ENCODE peak calls at places on chromosome 6, in six cellular contexts. G is right cardiac atrium, H is kidney glomerular epithelial cell, F is OCI-M1, N is Caki2, W is left ventricle myocardium superior. M is an unnamed sample.

GRCh38 chr6:79536615-79536968 is 638 bp downstream of the LCA5 start:
- DNase-seq in H (peak), F (peak), N (no peak), G (peak), W (peak), M (no peak)

GRCh38 chr6:100892693-100893092 is 11.6 kb upstream of the ASCC3 start:
- DNase-seq in N (no peak), F (no peak), G (peak), W (no peak), H (no peak), M (no peak)

GRCh38 chr6:1586256-1586655 is 23.5 kb upstream of the FOXC1 start:
- DNase-seq in F (no peak), H (no peak), W (no peak), G (no peak), N (no peak), M (no peak)

GRCh38 chr6:144283781-144284473 is 1.2 kb upstream of the UTRN start:
- DNase-seq in W (no peak), H (peak), N (peak), F (peak), G (no peak), M (peak)

GRCh38 chr6:53244958-53245357 is 96.3 kb upstream of the GCM1 start:
- DNase-seq in F (no peak), H (no peak), W (no peak), G (no peak), N (no peak), M (peak)

GRCh38 chr6:104017410-104018381 is 842.0 kb downstream of the HACE1 start:
- DNase-seq in G (no peak), N (no peak), H (no peak), F (no peak), W (no peak), M (no peak)

GRCh38 chr6:25292384-25292783 is 13.2 kb downstream of the CARMIL1 start:
- DNase-seq in H (no peak), F (no peak), N (no peak), W (no peak), G (no peak), M (no peak)

GRCh38 chr6:37502703-37503485 is 3.2 kb upstream of the CCDC167 start:
- DNase-seq in F (no peak), N (no peak), H (no peak), G (no peak), W (no peak), M (no peak)

GRCh38 chr6:16519265-16520242 is 241.7 kb downstream of the ATXN1 start:
- DNase-seq in F (peak), H (no peak), G (no peak), N (no peak), W (no peak), M (no peak)

GRCh38 chr6:123575218-123575617 is 61.5 kb downstream of the TRDN start:
- DNase-seq in H (no peak), G (no peak), W (no peak), N (no peak), F (no peak), M (no peak)

GRCh38 chr6:132818404-132819359 is 4.3 kb downstream of the RPS12 start:
- DNase-seq in F (peak), W (no peak), G (no peak), H (no peak), N (peak), M (peak)

GRCh38 chr6:2179950-2180349 is 65.5 kb downstream of the GMDS start:
- DNase-seq in G (no peak), N (no peak), H (no peak), W (no peak), F (peak), M (peak)

M was measured in NB4.